ENCODE peak calls at places on chromosomes 7 and 10, in ten cellular contexts. J is spleen, O is tibial artery, Y is ovary, Q is endodermal cell, E is adrenal gland, A is HCT116, V is cardiac muscle cell, B is uterus, L is kidney epithelial cell. F is an unnamed sample.
A peak's percentile ranks its signal among the peaks of the same experiment; 100 is the strongest.

GRCh38 chr10:96512524-96512991 is 1.2 kb downstream of the TLL2 start:
- DNase-seq in B (no peak), Q (peak; percentile 77), L (no peak), O (no peak), E (peak; percentile 28), Y (peak; percentile 16), A (no peak), V (peak; percentile 26), J (no peak), F (peak; percentile 48)

GRCh38 chr7:31043035-31043434 is 9.1 kb upstream of the ADCYAP1R1 start:
- DNase-seq in V (no peak), L (no peak), Q (peak; percentile 87), O (no peak), B (no peak), A (no peak), J (no peak), Y (no peak), E (no peak), F (no peak)

GRCh38 chr10:7397049-7397448 is 13.8 kb downstream of the SFMBT2 start:
- DNase-seq in Y (no peak), J (no peak), V (no peak), B (no peak), O (no peak), L (no peak), Q (no peak), E (no peak), A (no peak), F (no peak)

GRCh38 chr7:157925383-157925875 is 588.6 kb downstream of the DNAJB6 start:
- DNase-seq in O (no peak), Y (no peak), E (no peak), A (no peak), V (no peak), J (peak; percentile 59), B (no peak), L (no peak), Q (peak; percentile 17), F (no peak)

GRCh38 chr10:3776796-3777571 is 8.0 kb downstream of the KLF6 start:
- DNase-seq in A (peak; percentile 59), J (no peak), O (peak; percentile 55), B (peak; percentile 69), L (no peak), Q (peak; percentile 51), Y (peak; percentile 43), V (peak; percentile 93), E (no peak), F (no peak)

GRCh38 chr10:3781458-3782098 is 3.4 kb downstream of the KLF6 start:
- DNase-seq in A (no peak), Q (peak; percentile 67), B (no peak), O (peak; percentile 60), Y (peak; percentile 21), V (peak; percentile 83), L (no peak), E (no peak), J (peak; percentile 93), F (no peak)

GRCh38 chr10:98041352-98042043 is 11.1 kb upstream of the CRTAC1 start:
- DNase-seq in L (peak; percentile 19), Y (no peak), E (peak; percentile 78), O (peak; percentile 51), A (peak; percentile 61), J (no peak), V (peak; percentile 74), Q (peak; percentile 94), B (no peak), F (peak; percentile 67)

GRCh38 chr7:102883098-102883860 is 29.5 kb upstream of the LRRC17 start:
- DNase-seq in B (no peak), E (no peak), Q (no peak), V (peak; percentile 58), O (no peak), J (no peak), L (no peak), Y (no peak), A (no peak), F (no peak)

GRCh38 chr10:33732176-33733025 is 397.9 kb upstream of the NRP1 start:
- DNase-seq in A (no peak), Q (no peak), J (no peak), V (peak; percentile 58), L (no peak), B (no peak), Y (no peak), O (no peak), E (no peak), F (no peak)

GRCh38 chr7:117630501-117630900 is 150.7 kb downstream of the CFTR start:
- DNase-seq in Q (peak; percentile 50), A (no peak), E (no peak), Y (no peak), J (no peak), L (no peak), B (no peak), O (no peak), V (no peak), F (no peak)

GRCh38 chr7:38465946-38466345 is 165.2 kb downstream of the AMPH start:
- DNase-seq in J (no peak), V (peak; percentile 71), E (no peak), A (no peak), Y (no peak), B (no peak), O (no peak), Q (no peak), L (no peak), F (no peak)

GRCh38 chr7:116161733-116162132 is 48.6 kb upstream of the TES start:
- DNase-seq in L (no peak), E (no peak), B (no peak), Q (peak; percentile 68), A (no peak), O (no peak), Y (no peak), J (no peak), V (no peak), F (no peak)

GRCh38 chr7:116165717-116166116 is 44.6 kb upstream of the TES start:
- DNase-seq in O (no peak), A (no peak), Y (no peak), L (no peak), V (no peak), Q (no peak), E (no peak), J (no peak), B (no peak), F (no peak)

GRCh38 chr7:116162236-116162635 is 48.1 kb upstream of the TES start:
- DNase-seq in E (no peak), A (no peak), V (no peak), L (no peak), J (no peak), B (no peak), Y (no peak), O (no peak), Q (no peak), F (no peak)

GRCh38 chr7:116164552-116164951 is 45.8 kb upstream of the TES start:
- DNase-seq in J (no peak), A (no peak), V (no peak), B (no peak), E (no peak), Y (no peak), L (no peak), Q (no peak), O (no peak), F (no peak)

GRCh38 chr7:116162992-116163391 is 47.3 kb upstream of the TES start:
- DNase-seq in B (no peak), Y (no peak), E (no peak), A (peak; percentile 26), V (no peak), L (no peak), Q (no peak), O (no peak), J (no peak), F (no peak)
- TF ChIP-seq CTCF in B (no peak), Y (no peak), E (no peak), A (peak; percentile 23), V (no peak), L (no peak), Q (peak; percentile 33), O (no peak), J (no peak), F (no peak)

DNA sequence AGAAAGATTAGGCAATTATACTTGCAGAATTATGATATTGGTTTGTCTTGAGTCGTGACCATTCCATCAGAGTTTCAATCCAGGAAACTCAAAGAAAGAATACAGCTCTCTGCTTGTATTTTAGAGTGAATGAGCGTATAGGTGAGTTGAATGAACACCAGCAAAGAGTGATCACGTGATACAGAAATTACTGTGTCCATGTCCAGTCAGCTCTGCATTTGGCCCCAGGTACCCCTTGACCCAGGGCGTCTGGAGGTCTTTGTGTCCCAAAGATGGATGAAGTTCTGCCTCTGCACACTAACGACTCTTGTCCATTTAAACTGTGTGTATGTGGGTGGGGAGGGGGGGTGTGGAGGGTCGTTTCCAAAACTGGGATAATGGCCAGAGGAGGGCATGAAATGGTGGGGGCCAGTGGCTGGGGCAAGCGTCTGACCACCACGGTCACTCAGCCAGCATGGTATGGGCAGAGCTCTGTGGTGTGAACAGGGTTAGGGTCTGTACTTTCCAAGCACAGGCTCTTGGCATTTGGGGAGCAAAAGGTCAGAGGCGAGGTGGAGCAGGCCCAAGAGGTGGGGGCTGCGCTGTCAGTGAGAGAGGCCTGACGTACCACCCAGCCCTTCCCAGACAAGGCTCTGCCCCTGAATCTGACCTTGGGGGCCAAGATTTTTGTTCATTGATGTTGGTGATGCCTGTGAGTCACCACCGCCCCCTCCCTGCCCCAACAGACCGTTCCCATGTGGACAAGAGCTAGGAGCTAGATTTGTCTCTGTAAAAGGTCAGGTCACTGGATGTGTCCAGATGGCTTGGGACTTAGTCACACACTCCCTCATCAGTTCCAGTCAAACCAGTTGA is 1.4 kb downstream of the PTPRE start:
- DNase-seq in Y (no peak), V (peak; percentile 42), L (peak; percentile 63), A (peak; percentile 87), J (no peak), Q (peak; percentile 43), E (peak; percentile 91), B (no peak), O (no peak), F (no peak)
- H3K4me3 ChIP-seq in Y (peak overlapping the region; percentile 41), V (no peak overlapping the region), L (peak overlapping the region; percentile 62), A (no peak overlapping the region), J (peak overlapping the region; percentile 72), Q (no peak overlapping the region), E (peak overlapping the region; percentile 55), B (no peak overlapping the region), O (peak overlapping the region; percentile 77), F (peak overlapping the region; percentile 73)

DNA sequence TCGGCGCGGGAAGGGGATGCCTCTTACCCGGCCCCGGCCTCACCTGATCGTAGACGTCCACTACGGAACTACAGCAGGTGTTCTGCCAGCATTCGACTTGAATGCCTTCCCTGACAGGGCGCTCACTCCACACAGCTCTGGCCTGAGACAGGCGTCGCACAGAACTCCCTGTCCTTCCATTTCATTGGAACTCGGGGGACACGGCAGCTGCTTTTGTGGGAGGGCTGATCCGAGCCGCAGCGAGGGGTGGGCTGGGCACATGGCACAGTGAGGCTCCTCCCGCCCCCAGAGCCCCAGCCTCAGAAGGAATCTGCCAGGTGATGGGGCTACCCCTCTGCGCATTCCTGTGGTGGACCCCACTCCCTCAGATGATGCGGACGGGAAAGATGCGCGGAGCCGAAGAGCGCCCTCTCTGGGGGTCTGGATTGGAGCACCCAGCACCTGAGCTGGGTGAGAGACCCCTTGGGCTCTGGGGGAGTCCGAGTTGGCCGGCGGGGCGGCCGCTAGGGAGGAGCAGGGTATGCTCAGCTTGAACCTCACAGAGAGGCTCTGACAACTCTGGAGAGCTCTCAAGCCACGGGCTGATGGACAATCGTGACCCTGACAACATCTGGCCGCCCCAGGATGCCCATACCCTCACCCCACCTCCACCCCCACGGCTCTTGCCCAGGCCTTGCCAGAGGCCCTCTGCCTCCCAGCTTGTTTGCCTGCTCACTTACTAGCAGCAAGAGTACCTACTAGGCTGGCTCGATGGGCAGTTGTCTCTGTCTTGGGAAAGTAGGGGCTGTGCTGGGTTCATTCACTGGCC is 36.6 kb downstream of the RASGEF1A start:
- DNase-seq in Q (peak; percentile 66), A (no peak), J (peak; percentile 73), V (no peak), E (peak; percentile 15), O (no peak), B (peak; percentile 8), Y (no peak), L (no peak), F (peak; percentile 37)
- TF ChIP-seq CTCF in Q (peak; percentile 56), A (no peak), J (no peak), V (no peak), E (no peak), O (no peak), B (no peak), Y (no peak), L (no peak), F (no peak)

GRCh38 chr10:76553700-76554470 is 1083.7 kb downstream of the KCNMA1 start:
- DNase-seq in Q (no peak), E (no peak), L (no peak), A (no peak), Y (no peak), O (no peak), B (no peak), J (no peak), V (peak; percentile 16), F (no peak)
- H3K4me3 ChIP-seq in Q (no peak overlapping the region), E (no peak overlapping the region), L (no peak overlapping the region), A (no peak overlapping the region), Y (no peak overlapping the region), O (no peak overlapping the region), B (no peak overlapping the region), J (no peak overlapping the region), V (no peak overlapping the region), F (no peak overlapping the region)